ENCODE peak calls at places on chromosomes 11 and 22, in six cellular contexts. M, B, S, R, T and V are unnamed samples. For H3K4me1, the result is how much of the 10 kb centered on the place peaks cover.

GRCh38 chr11:62555464-62556092 is 9.0 kb upstream of the AHNAK start:
- DNase-seq in M (peak), B (no peak), S (no peak), R (peak), T (no peak), V (no peak)

GRCh38 chr11:63937713-63938480 is 905 bp upstream of the NAA40 start:
- DNase-seq in M (peak), B (no peak), S (no peak), R (no peak), T (peak), V (no peak)

GRCh38 chr11:26283852-26284421 is 48.0 kb upstream of the ANO3 start:
- DNase-seq in M (no peak), B (no peak), S (no peak), R (no peak), T (no peak), V (no peak)

GRCh38 chr11:116782728-116783127 is 5.1 kb downstream of the ZPR1 start:
- DNase-seq in M (no peak), B (no peak), S (no peak), R (no peak), T (no peak), V (no peak)

GRCh38 chr11:26700536-26701235 is 21.2 kb downstream of the SLC5A12 start:
- DNase-seq in M (no peak), B (no peak), S (no peak), R (no peak), T (no peak), V (no peak)

GRCh38 chr22:31579835-31580242 is 82.2 kb downstream of the PISD start:
- DNase-seq in M (no peak), B (no peak), S (no peak), R (no peak), T (peak), V (no peak)

GRCh38 chr11:72668645-72669347 is 5.4 kb downstream of the PDE2A start:
- DNase-seq in M (no peak), B (no peak), S (no peak), R (no peak), T (no peak), V (no peak)

GRCh38 chr11:90124946-90125345 is 9.5 kb upstream of the NAALAD2 start:
- DNase-seq in M (no peak), B (no peak), S (no peak), R (no peak), T (no peak), V (no peak)

GRCh38 chr22:48758021-48758561 is 1069.6 kb downstream of the BRD1 start:
- DNase-seq in M (no peak), B (no peak), S (peak), R (no peak), T (no peak), V (no peak)

GRCh38 chr22:35071784-35072183 is 5.8 kb downstream of the ISX start:
- DNase-seq in M (no peak), B (no peak), S (no peak), R (no peak), T (no peak), V (no peak)

GRCh38 chr11:60762851-60763691 is 6.4 kb downstream of the MS4A15 start:
- DNase-seq in M (no peak), B (no peak), S (no peak), R (no peak), T (peak), V (no peak)

GRCh38 chr11:2804701-2805387 is 80.7 kb downstream of the CDKN1C start:
- DNase-seq in M (peak), B (no peak), S (peak), R (no peak), T (no peak), V (peak)

GRCh38 chr11:99814021-99814420 is 793.3 kb downstream of the CNTN5 start:
- DNase-seq in M (no peak), B (no peak), S (no peak), R (no peak), T (no peak), V (no peak)

GRCh38 chr22:21862386-21863242 is 4.8 kb downstream of the MAPK1 start:
- DNase-seq in M (no peak), B (no peak), S (no peak), R (no peak), T (no peak), V (no peak)
- H3K4me1 ChIP-seq in M (under half), B (half or more), S (under half), R (under half), T (under half), V (half or more)

DNA sequence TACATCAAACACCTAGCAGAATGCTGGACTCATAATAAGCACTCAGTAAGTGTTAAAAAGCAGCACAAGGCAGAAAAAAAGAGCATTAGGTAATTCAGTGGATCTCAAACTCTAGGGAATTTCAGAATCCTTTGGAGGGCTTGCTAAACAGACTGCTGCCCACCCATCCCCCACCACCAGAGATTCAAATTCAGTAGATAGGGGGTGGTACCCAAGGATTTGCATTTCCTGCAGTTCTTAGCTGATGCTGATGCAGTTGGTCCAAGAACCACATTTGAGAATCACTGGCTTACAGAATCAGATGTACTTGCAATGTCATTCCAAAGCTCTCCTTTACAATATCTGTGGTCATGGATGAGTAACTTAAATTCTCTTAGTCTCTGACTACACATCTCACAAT is 664.6 kb downstream of the KCNA4 start:
- DNase-seq in M (no peak), B (no peak), S (no peak), R (no peak), T (no peak), V (no peak)
- H3K4me1 ChIP-seq in M (under half), B (under half), S (under half), R (under half), T (under half), V (under half)

GRCh38 chr11:67278135-67278938 is 10.8 kb upstream of the ANKRD13D start:
- DNase-seq in M (no peak), B (no peak), S (no peak), R (no peak), T (no peak), V (peak)
- H3K4me1 ChIP-seq in M (under half), B (under half), S (under half), R (half or more), T (under half), V (under half)

DNA sequence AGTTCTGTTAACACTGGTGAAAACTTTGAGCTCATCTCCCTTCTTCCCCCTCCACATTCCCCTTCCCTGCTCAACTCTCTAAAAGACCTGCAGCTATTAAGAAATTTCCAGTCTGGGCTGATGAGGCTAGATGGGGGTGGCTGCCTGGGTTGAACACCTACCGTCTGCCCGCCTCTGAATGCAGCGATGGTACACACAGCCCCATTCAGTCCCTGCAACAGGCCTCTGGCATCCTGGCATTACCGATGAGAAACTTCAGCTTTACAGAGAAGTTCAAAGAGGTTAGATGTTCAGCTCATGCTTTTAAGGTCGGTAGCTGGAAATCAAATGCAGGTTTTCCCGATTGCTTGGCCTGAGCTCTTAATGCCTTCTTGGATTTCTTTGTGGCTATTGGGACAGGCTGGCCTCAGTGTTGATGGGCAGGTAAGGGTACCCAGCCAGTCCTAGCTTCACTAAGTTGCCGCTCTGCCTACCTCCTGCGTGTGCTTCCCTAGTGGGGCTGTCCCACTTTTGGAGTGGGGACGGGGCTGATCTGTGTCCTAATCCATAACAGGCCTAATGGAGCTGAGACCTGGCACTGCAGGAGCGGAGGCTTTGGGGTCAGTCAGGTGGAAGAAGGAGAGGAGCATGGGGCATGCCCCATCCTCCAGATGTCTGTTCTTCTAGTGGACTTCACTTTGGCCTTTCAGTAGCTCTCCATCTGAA is 49.1 kb downstream of the ZBTB16 start:
- DNase-seq in M (no peak), B (no peak), S (peak), R (no peak), T (no peak), V (no peak)
- H3K4me1 ChIP-seq in M (under half), B (half or more), S (under half), R (under half), T (half or more), V (half or more)

GRCh38 chr11:35163209-35163608 is 24.2 kb downstream of the CD44 start:
- DNase-seq in M (no peak), B (no peak), S (no peak), R (no peak), T (no peak), V (no peak)

GRCh38 chr11:35159111-35159510 is 20.1 kb downstream of the CD44 start:
- DNase-seq in M (no peak), B (no peak), S (no peak), R (no peak), T (no peak), V (no peak)

GRCh38 chr11:35160248-35160820 is 21.4 kb downstream of the CD44 start:
- DNase-seq in M (no peak), B (no peak), S (no peak), R (no peak), T (no peak), V (no peak)

GRCh38 chr11:35162795-35163194 is 23.8 kb downstream of the CD44 start:
- DNase-seq in M (no peak), B (no peak), S (no peak), R (no peak), T (no peak), V (no peak)

GRCh38 chr11:35160902-35161585 is 22.1 kb downstream of the CD44 start:
- DNase-seq in M (no peak), B (no peak), S (no peak), R (no peak), T (no peak), V (no peak)
- H3K4me1 ChIP-seq in M (under half), B (half or more), S (under half), R (half or more), T (under half), V (under half)